ENCODE peak calls at places on chromosomes 12 and 14, in ten cellular contexts. L is NAMALWA; H is ACHN; A is stimulated activated naive CD8-positive, alpha-beta T cell treated with anti-CD3 and anti-CD28 coated beads, Interleukin-15, Interleukin-2, amounts not matched to agents 100 U/mL and 50 U/mL, for 24 hours; Z is H7; J is HEK293T; Q is thoracic aorta; B is NCI-H1105; F is fibroblast of villous mesenchyme; O is EL. M is an unnamed sample.

GRCh38 chr12:2359725-2360629 is 307.2 kb downstream of the CACNA1C start:
- DNase-seq in Q (no peak), O (no peak), B (no peak), A (no peak), F (no peak), Z (no peak), L (no peak), J (no peak), H (no peak), M (no peak)

GRCh38 chr14:97626088-97626487 is 828.9 kb downstream of the VRK1 start:
- DNase-seq in F (no peak), Q (no peak), J (no peak), L (no peak), O (no peak), Z (no peak), B (peak), A (no peak), H (no peak), M (no peak)

GRCh38 chr14:53151867-53152626 is 1.1 kb downstream of the DDHD1 start:
- DNase-seq in J (peak), B (peak), L (peak), Z (peak), F (peak), Q (no peak), H (peak), A (peak), O (peak), M (peak)

GRCh38 chr14:90405755-90406154 is 8.9 kb downstream of the CALM1 start:
- DNase-seq in Z (no peak), O (no peak), B (peak), F (no peak), J (no peak), Q (no peak), L (no peak), A (no peak), H (no peak), M (no peak)

GRCh38 chr14:68655021-68655811 is 137.7 kb downstream of the ZFP36L1 start:
- DNase-seq in B (peak), J (no peak), O (no peak), A (no peak), Q (no peak), F (peak), Z (no peak), L (no peak), H (no peak), M (no peak)

GRCh38 chr14:61511558-61511924 is 183.8 kb upstream of the HIF1A start:
- DNase-seq in H (no peak), O (no peak), A (peak), B (no peak), J (no peak), Q (no peak), L (no peak), F (no peak), Z (no peak), M (peak)

GRCh38 chr14:23207146-23207540 is 23.7 kb upstream of the SLC7A8 start:
- DNase-seq in Z (no peak), Q (no peak), O (no peak), H (no peak), B (no peak), F (no peak), L (no peak), J (no peak), A (no peak), M (no peak)

GRCh38 chr14:77409131-77409533 is 14.2 kb downstream of the NOXRED1 start:
- DNase-seq in Z (no peak), O (peak), H (no peak), L (peak), B (no peak), J (no peak), A (no peak), F (no peak), Q (no peak), M (peak)

GRCh38 chr12:118980407-118981014 is 830 bp upstream of the SRRM4 start:
- DNase-seq in B (no peak), L (no peak), H (no peak), Q (no peak), Z (peak), O (no peak), A (no peak), J (no peak), F (no peak), M (peak)

GRCh38 chr12:120498870-120499515 is 3.1 kb downstream of the DYNLL1 start:
- DNase-seq in B (no peak), Q (no peak), A (no peak), O (no peak), F (no peak), H (no peak), Z (peak), L (no peak), J (no peak), M (no peak)

GRCh38 chr14:93112891-93113677 is 2.6 kb downstream of the ITPK1 start:
- DNase-seq in B (peak), L (peak), F (peak), H (peak), J (peak), O (peak), Q (peak), A (peak), Z (peak), M (peak)

GRCh38 chr12:78888583-78888982 is 24.0 kb downstream of the SYT1 start:
- DNase-seq in O (no peak), F (no peak), B (no peak), A (no peak), J (no peak), L (peak), Z (no peak), Q (no peak), H (peak), M (no peak)

GRCh38 chr14:75806247-75806876 is 145.3 kb downstream of the TTLL5 start:
- DNase-seq in H (no peak), Z (no peak), B (no peak), Q (no peak), O (no peak), L (no peak), A (no peak), F (no peak), J (no peak), M (peak)

GRCh38 chr14:51789631-51790030 is 70.8 kb upstream of the GNG2 start:
- DNase-seq in A (no peak), O (no peak), H (no peak), Q (no peak), B (no peak), L (no peak), J (no peak), Z (no peak), F (no peak), M (no peak)

GRCh38 chr12:106771425-106771824 is 3.1 kb upstream of the RIC8B start:
- DNase-seq in B (no peak), L (no peak), Q (no peak), O (no peak), F (no peak), H (peak), A (no peak), J (no peak), Z (no peak), M (no peak)

GRCh38 chr14:104423715-104424405 is 155.7 kb upstream of the C14orf180 start:
- DNase-seq in H (no peak), F (no peak), A (no peak), B (no peak), J (no peak), L (no peak), Q (no peak), Z (peak), O (no peak), M (peak)

GRCh38 chr14:104223101-104223809 is 84.9 kb downstream of the KIF26A start:
- DNase-seq in B (peak), O (no peak), L (no peak), Z (peak), H (no peak), J (no peak), A (no peak), F (no peak), Q (no peak), M (no peak)

GRCh38 chr14:97177016-97177415 is 379.8 kb downstream of the VRK1 start:
- DNase-seq in F (no peak), H (peak), A (peak), J (peak), Z (peak), Q (no peak), L (peak), O (no peak), B (no peak), M (peak)

GRCh38 chr12:70186436-70186835 is 56.8 kb upstream of the CNOT2 start:
- DNase-seq in H (no peak), J (no peak), A (no peak), B (no peak), F (no peak), O (no peak), Z (no peak), Q (no peak), L (no peak), M (peak)

GRCh38 chr14:42460673-42461072 is 854.0 kb downstream of the LRFN5 start:
- DNase-seq in O (no peak), Z (no peak), H (no peak), L (no peak), Q (no peak), A (no peak), B (no peak), J (no peak), F (no peak), M (no peak)

GRCh38 chr12:22321018-22321605 is 13.4 kb downstream of the ST8SIA1 start:
- DNase-seq in H (no peak), O (no peak), Z (no peak), Q (no peak), B (no peak), L (no peak), F (no peak), A (no peak), J (no peak), M (no peak)